ENCODE peak calls at places on chromosome 3, in ten cellular contexts. J, D, N, Z, I, L, M, K, Q and C are unnamed samples.

GRCh38 chr3:19931767-19932188 is 2.2 kb downstream of the EFHB start:
- DNase-seq in J (no peak), D (no peak), N (no peak), Z (peak; percentile 53), I (peak; percentile 29), L (no peak), M (no peak), K (no peak), Q (no peak), C (no peak)

GRCh38 chr3:189099505-189100290 is 72.1 kb upstream of the TPRG1 start:
- DNase-seq in J (no peak), D (no peak), N (no peak), Z (no peak), I (no peak), L (no peak), M (no peak), K (peak; percentile 44), Q (no peak), C (no peak)

GRCh38 chr3:185988080-185988815 is 50.4 kb upstream of the TRA2B start:
- DNase-seq in J (no peak), D (no peak), N (no peak), Z (peak; percentile 20), I (peak; percentile 29), L (no peak), M (no peak), K (no peak), Q (peak; percentile 12), C (no peak)

GRCh38 chr3:187777331-187778046 is 32.2 kb upstream of the BCL6 start:
- DNase-seq in J (no peak), D (no peak), N (peak; percentile 5), Z (peak; percentile 95), I (peak; percentile 62), L (no peak), M (no peak), K (no peak), Q (no peak), C (no peak)

GRCh38 chr3:111906667-111907066 is 47.6 kb downstream of the PHLDB2 start:
- DNase-seq in J (no peak), D (peak; percentile 24), N (no peak), Z (no peak), I (no peak), L (no peak), M (no peak), K (no peak), Q (no peak), C (peak; percentile 19)

GRCh38 chr3:124346487-124346886 is 354.6 kb upstream of the ROPN1 start:
- DNase-seq in J (no peak), D (no peak), N (no peak), Z (no peak), I (no peak), L (no peak), M (no peak), K (no peak), Q (no peak), C (no peak)

GRCh38 chr3:51371943-51372557 is 13.0 kb upstream of the MANF start:
- DNase-seq in J (peak; percentile 46), D (peak; percentile 92), N (no peak), Z (peak; percentile 68), I (peak; percentile 72), L (no peak), M (peak; percentile 67), K (peak; percentile 65), Q (no peak), C (peak; percentile 92)

GRCh38 chr3:126465928-126466564 is 9.6 kb downstream of the ZXDC start:
- DNase-seq in J (no peak), D (no peak), N (no peak), Z (no peak), I (no peak), L (no peak), M (no peak), K (no peak), Q (peak; percentile 85), C (no peak)

GRCh38 chr3:27625848-27626247 is 96.3 kb downstream of the EOMES start:
- DNase-seq in J (no peak), D (peak; percentile 39), N (no peak), Z (no peak), I (no peak), L (no peak), M (no peak), K (no peak), Q (no peak), C (no peak)

GRCh38 chr3:171458056-171458856 is 1.9 kb downstream of the TNIK start:
- DNase-seq in J (no peak), D (no peak), N (peak; percentile 14), Z (peak; percentile 42), I (peak; percentile 45), L (peak; percentile 33), M (peak; percentile 75), K (no peak), Q (no peak), C (no peak)

GRCh38 chr3:81311321-81311720 is 450.1 kb downstream of the GBE1 start:
- DNase-seq in J (no peak), D (no peak), N (no peak), Z (no peak), I (no peak), L (no peak), M (no peak), K (no peak), Q (no peak), C (no peak)